ENCODE peak calls at places on chromosomes 6 and 20, in ten cellular contexts. V, Q, E, J, A, N, I, U, X and H are unnamed samples.

GRCh38 chr6:131867744-131868143 is 59.9 kb downstream of the ENPP1 start:
- DNase-seq in V (no peak), Q (peak; percentile 80), E (no peak), J (no peak), A (no peak), N (no peak), I (no peak), U (no peak), X (no peak), H (no peak)

GRCh38 chr6:95545691-95546090 is 31.6 kb upstream of the MANEA start:
- DNase-seq in V (no peak), Q (no peak), E (no peak), J (no peak), A (no peak), N (no peak), I (no peak), U (no peak), X (no peak), H (peak; percentile 46)

GRCh38 chr20:63686492-63687321 is 9.7 kb upstream of the TNFRSF6B start:
- DNase-seq in V (peak; percentile 25), Q (peak; percentile 80), E (peak; percentile 42), J (no peak), A (no peak), N (peak; percentile 87), I (no peak), U (no peak), X (peak; percentile 84), H (no peak)

GRCh38 chr6:85390105-85390728 is 59.7 kb upstream of the NT5E start:
- DNase-seq in V (no peak), Q (peak; percentile 12), E (no peak), J (no peak), A (no peak), N (no peak), I (no peak), U (no peak), X (no peak), H (no peak)

GRCh38 chr6:34149831-34150400 is 4.0 kb upstream of the GRM4 start:
- DNase-seq in V (no peak), Q (no peak), E (no peak), J (peak; percentile 13), A (no peak), N (no peak), I (no peak), U (no peak), X (peak; percentile 38), H (no peak)

GRCh38 chr20:44083220-44083933 is 103.6 kb downstream of the JPH2 start:
- DNase-seq in V (no peak), Q (peak; percentile 72), E (no peak), J (no peak), A (no peak), N (peak; percentile 61), I (no peak), U (peak; percentile 35), X (no peak), H (peak; percentile 11)

GRCh38 chr6:16319813-16320532 is 81.6 kb downstream of the GMPR start:
- DNase-seq in V (peak; percentile 91), Q (peak; percentile 97), E (peak; percentile 66), J (peak; percentile 73), A (peak; percentile 49), N (peak; percentile 78), I (peak; percentile 60), U (peak; percentile 83), X (peak; percentile 90), H (peak; percentile 81)

GRCh38 chr20:44891826-44892225 is 6.3 kb downstream of the YWHAB start:
- DNase-seq in V (no peak), Q (no peak), E (no peak), J (no peak), A (no peak), N (no peak), I (no peak), U (no peak), X (no peak), H (no peak)

GRCh38 chr20:63755933-63756647 is 16.5 kb downstream of the SLC2A4RG start:
- DNase-seq in V (no peak), Q (no peak), E (no peak), J (no peak), A (no peak), N (no peak), I (no peak), U (no peak), X (no peak), H (peak; percentile 65)

GRCh38 chr6:8238772-8239683 is 136.7 kb upstream of the EEF1E1 start:
- DNase-seq in V (no peak), Q (no peak), E (no peak), J (no peak), A (no peak), N (no peak), I (no peak), U (no peak), X (no peak), H (no peak)

GRCh38 chr6:41197234-41197633 is 3.7 kb downstream of the TREML2 start:
- DNase-seq in V (no peak), Q (no peak), E (no peak), J (no peak), A (no peak), N (no peak), I (no peak), U (no peak), X (no peak), H (no peak)

GRCh38 chr6:62707156-62707555 is 421.1 kb upstream of the KHDRBS2 start:
- DNase-seq in V (no peak), Q (no peak), E (no peak), J (no peak), A (no peak), N (no peak), I (no peak), U (no peak), X (no peak), H (no peak)

GRCh38 chr20:8094845-8095244 is 37.2 kb upstream of the PLCB1 start:
- DNase-seq in V (no peak), Q (no peak), E (no peak), J (no peak), A (no peak), N (no peak), I (no peak), U (peak; percentile 24), X (no peak), H (no peak)

GRCh38 chr6:32244270-32244669 is 20.4 kb upstream of the NOTCH4 start:
- DNase-seq in V (no peak), Q (no peak), E (no peak), J (peak; percentile 54), A (no peak), N (no peak), I (no peak), U (no peak), X (peak; percentile 74), H (no peak)

GRCh38 chr6:72941751-72942150 is 283.5 kb downstream of the KHDC1L start:
- DNase-seq in V (no peak), Q (no peak), E (no peak), J (no peak), A (no peak), N (no peak), I (no peak), U (no peak), X (no peak), H (no peak)

GRCh38 chr20:37714973-37715657 is 21.3 kb downstream of the CTNNBL1 start:
- DNase-seq in V (no peak), Q (peak; percentile 56), E (no peak), J (no peak), A (no peak), N (no peak), I (no peak), U (peak; percentile 64), X (no peak), H (no peak)

GRCh38 chr6:3222506-3223038 is 4.9 kb downstream of the TUBB2B start:
- DNase-seq in V (no peak), Q (no peak), E (no peak), J (no peak), A (no peak), N (no peak), I (no peak), U (no peak), X (no peak), H (no peak)